ENCODE peak calls at places on chromosomes 11 and 22, in six cellular contexts. One of them, this sample, is unnamed.

GRCh38 chr11:72239296-72239848 is 4.6 kb downstream of the PHOX2A start:
- DNase-seq in A549: no peak
- DNase-seq in lower leg skin: peak; percentile 93
- DNase-seq in transverse colon: peak; percentile 61
- DNase-seq in tibial nerve: no peak
- DNase-seq in ovary: peak; percentile 59
- DNase-seq in this sample: peak; percentile 48

GRCh38 chr11:128463386-128463829 is 124.0 kb downstream of the ETS1 start:
- DNase-seq in tibial nerve: no peak
- DNase-seq in ovary: peak; percentile 59
- DNase-seq in lower leg skin: no peak
- DNase-seq in A549: no peak
- DNase-seq in transverse colon: no peak
- DNase-seq in this sample: no peak

GRCh38 chr11:105609832-105610781 is at the start of gene GRIA4:
- DNase-seq in transverse colon: no peak
- DNase-seq in ovary: no peak
- DNase-seq in tibial nerve: peak; percentile 14
- DNase-seq in lower leg skin: peak; percentile 84
- DNase-seq in A549: peak; percentile 1
- DNase-seq in this sample: no peak

GRCh38 chr11:62124186-62125113 is 639 bp downstream of the INCENP start:
- DNase-seq in A549: no peak
- DNase-seq in ovary: no peak
- DNase-seq in transverse colon: peak; percentile 41
- DNase-seq in tibial nerve: no peak
- DNase-seq in lower leg skin: no peak
- DNase-seq in this sample: no peak

GRCh38 chr22:17431179-17431578 is 61.9 kb downstream of the CECR2 start:
- DNase-seq in lower leg skin: no peak
- DNase-seq in tibial nerve: no peak
- DNase-seq in A549: no peak
- DNase-seq in ovary: no peak
- DNase-seq in transverse colon: no peak
- DNase-seq in this sample: no peak

GRCh38 chr11:11157201-11157600 is 195.8 kb downstream of the CSNK2A3 start:
- DNase-seq in ovary: no peak
- DNase-seq in tibial nerve: no peak
- DNase-seq in A549: peak; percentile 37
- DNase-seq in lower leg skin: no peak
- DNase-seq in transverse colon: no peak
- DNase-seq in this sample: no peak

GRCh38 chr11:103923473-103923931 is 112.9 kb upstream of the DDI1 start:
- DNase-seq in lower leg skin: no peak
- DNase-seq in transverse colon: no peak
- DNase-seq in A549: peak; percentile 69
- DNase-seq in tibial nerve: no peak
- DNase-seq in ovary: no peak
- DNase-seq in this sample: no peak

GRCh38 chr11:69660001-69660500 is 15.1 kb downstream of the LTO1 start:
- DNase-seq in transverse colon: no peak
- DNase-seq in ovary: no peak
- DNase-seq in A549: no peak
- DNase-seq in tibial nerve: no peak
- DNase-seq in lower leg skin: no peak
- DNase-seq in this sample: no peak

GRCh38 chr11:85767277-85767676 is 43.7 kb downstream of the SYTL2 start:
- DNase-seq in tibial nerve: no peak
- DNase-seq in ovary: no peak
- DNase-seq in transverse colon: no peak
- DNase-seq in A549: no peak
- DNase-seq in lower leg skin: no peak
- DNase-seq in this sample: no peak

GRCh38 chr22:45692549-45692948 is 20.9 kb downstream of the ATXN10 start:
- DNase-seq in ovary: no peak
- DNase-seq in transverse colon: no peak
- DNase-seq in lower leg skin: no peak
- DNase-seq in A549: peak; percentile 60
- DNase-seq in tibial nerve: no peak
- DNase-seq in this sample: no peak

GRCh38 chr22:32541481-32541880 is 66.9 kb downstream of the FBXO7 start:
- DNase-seq in A549: no peak
- DNase-seq in lower leg skin: peak; percentile 62
- DNase-seq in tibial nerve: no peak
- DNase-seq in transverse colon: no peak
- DNase-seq in ovary: no peak
- DNase-seq in this sample: no peak

GRCh38 chr22:26476705-26477340 is 6.8 kb downstream of the HPS4 start:
- DNase-seq in ovary: no peak
- DNase-seq in tibial nerve: no peak
- DNase-seq in A549: no peak
- DNase-seq in transverse colon: no peak
- DNase-seq in lower leg skin: no peak
- DNase-seq in this sample: no peak

GRCh38 chr11:23359297-23359696 is 499.0 kb upstream of the CCDC179 start:
- DNase-seq in transverse colon: peak; percentile 29
- DNase-seq in tibial nerve: no peak
- DNase-seq in lower leg skin: no peak
- DNase-seq in ovary: no peak
- DNase-seq in A549: no peak
- DNase-seq in this sample: no peak

GRCh38 chr11:62502030-62502730 is 44.4 kb downstream of the AHNAK start:
- DNase-seq in ovary: no peak
- DNase-seq in A549: no peak
- DNase-seq in tibial nerve: no peak
- DNase-seq in transverse colon: no peak
- DNase-seq in lower leg skin: no peak
- DNase-seq in this sample: no peak

GRCh38 chr11:17711836-17712235 is 7.5 kb upstream of the MYOD1 start:
- DNase-seq in tibial nerve: no peak
- DNase-seq in A549: no peak
- DNase-seq in ovary: no peak
- DNase-seq in transverse colon: no peak
- DNase-seq in lower leg skin: no peak
- DNase-seq in this sample: no peak
- TF ChIP-seq POLR2A in tibial nerve: no peak
- TF ChIP-seq POLR2A in A549: no peak
- TF ChIP-seq POLR2A in ovary: no peak
- TF ChIP-seq POLR2A in transverse colon: no peak
- TF ChIP-seq POLR2A in lower leg skin: no peak
- TF ChIP-seq POLR2A in this sample: no peak

GRCh38 chr11:110093407-110094297 is 460 bp downstream of the ZC3H12C start:
- DNase-seq in transverse colon: peak; percentile 61
- DNase-seq in tibial nerve: peak; percentile 41
- DNase-seq in ovary: peak; percentile 74
- DNase-seq in lower leg skin: peak; percentile 90
- DNase-seq in A549: peak; percentile 59
- DNase-seq in this sample: peak; percentile 47
- TF ChIP-seq POLR2A in transverse colon: no peak
- TF ChIP-seq POLR2A in tibial nerve: peak; percentile 34
- TF ChIP-seq POLR2A in ovary: peak; percentile 3
- TF ChIP-seq POLR2A in lower leg skin: no peak
- TF ChIP-seq POLR2A in A549: no peak
- TF ChIP-seq POLR2A in this sample: peak; percentile 57

GRCh38 chr22:37659066-37659896 is 758 bp downstream of the PDXP start:
- DNase-seq in tibial nerve: no peak
- DNase-seq in transverse colon: peak; percentile 81
- DNase-seq in ovary: peak; percentile 35
- DNase-seq in lower leg skin: no peak
- DNase-seq in A549: no peak
- DNase-seq in this sample: peak; percentile 92
- TF ChIP-seq POLR2A in tibial nerve: no peak
- TF ChIP-seq POLR2A in transverse colon: peak; percentile 72
- TF ChIP-seq POLR2A in ovary: no peak
- TF ChIP-seq POLR2A in lower leg skin: no peak
- TF ChIP-seq POLR2A in A549: no peak
- TF ChIP-seq POLR2A in this sample: no peak

DNA sequence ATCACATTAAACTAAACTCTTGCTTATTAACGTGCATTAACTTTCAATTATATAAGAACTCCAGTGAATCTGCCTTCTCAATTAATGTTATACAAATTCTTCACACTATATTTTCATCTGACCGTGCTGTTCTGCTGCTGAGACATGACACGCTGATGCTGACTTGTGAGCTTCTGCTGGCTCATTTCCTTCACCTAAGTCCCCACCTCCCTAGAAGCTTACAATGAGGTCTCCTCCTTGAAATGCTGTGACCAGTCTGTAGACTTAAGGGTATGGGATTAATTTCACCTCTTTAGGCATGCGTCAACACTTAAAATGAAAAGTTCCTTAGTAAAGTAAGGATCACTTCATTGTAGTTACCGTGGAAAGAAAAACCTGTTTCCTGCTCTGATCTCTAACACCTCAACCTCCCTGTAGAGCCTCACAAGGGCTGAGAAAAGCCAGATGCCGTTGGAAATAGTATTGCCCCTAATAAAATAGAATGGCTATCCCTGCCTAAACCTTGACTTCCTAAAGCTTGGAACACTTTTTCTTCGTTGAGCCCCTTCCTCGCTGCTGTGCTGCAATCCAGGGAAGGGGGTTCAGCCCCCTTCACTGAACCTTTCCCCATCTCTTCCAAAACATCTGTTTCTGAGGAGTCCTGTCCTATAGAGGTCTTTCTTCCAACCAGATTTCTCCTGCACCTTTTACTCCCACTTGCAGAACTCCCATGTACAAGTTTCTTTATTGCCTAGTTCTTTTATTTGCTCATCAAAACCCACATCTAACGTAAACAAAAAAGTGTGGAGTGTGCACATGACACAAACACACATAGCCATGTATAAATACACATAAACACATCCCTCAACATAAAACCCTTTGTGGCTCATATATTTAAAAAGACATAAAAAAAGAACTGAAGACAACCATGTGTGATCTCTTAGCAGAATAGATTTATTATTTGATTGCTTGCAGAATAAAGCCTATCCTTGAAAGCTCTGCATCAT is 2.0 kb downstream of the HBG2 start:
- DNase-seq in ovary: no peak
- DNase-seq in transverse colon: no peak
- DNase-seq in lower leg skin: no peak
- DNase-seq in tibial nerve: no peak
- DNase-seq in A549: no peak
- DNase-seq in this sample: no peak
- TF ChIP-seq POLR2A in ovary: no peak
- TF ChIP-seq POLR2A in transverse colon: no peak
- TF ChIP-seq POLR2A in lower leg skin: no peak
- TF ChIP-seq POLR2A in tibial nerve: no peak
- TF ChIP-seq POLR2A in A549: no peak
- TF ChIP-seq POLR2A in this sample: no peak

DNA sequence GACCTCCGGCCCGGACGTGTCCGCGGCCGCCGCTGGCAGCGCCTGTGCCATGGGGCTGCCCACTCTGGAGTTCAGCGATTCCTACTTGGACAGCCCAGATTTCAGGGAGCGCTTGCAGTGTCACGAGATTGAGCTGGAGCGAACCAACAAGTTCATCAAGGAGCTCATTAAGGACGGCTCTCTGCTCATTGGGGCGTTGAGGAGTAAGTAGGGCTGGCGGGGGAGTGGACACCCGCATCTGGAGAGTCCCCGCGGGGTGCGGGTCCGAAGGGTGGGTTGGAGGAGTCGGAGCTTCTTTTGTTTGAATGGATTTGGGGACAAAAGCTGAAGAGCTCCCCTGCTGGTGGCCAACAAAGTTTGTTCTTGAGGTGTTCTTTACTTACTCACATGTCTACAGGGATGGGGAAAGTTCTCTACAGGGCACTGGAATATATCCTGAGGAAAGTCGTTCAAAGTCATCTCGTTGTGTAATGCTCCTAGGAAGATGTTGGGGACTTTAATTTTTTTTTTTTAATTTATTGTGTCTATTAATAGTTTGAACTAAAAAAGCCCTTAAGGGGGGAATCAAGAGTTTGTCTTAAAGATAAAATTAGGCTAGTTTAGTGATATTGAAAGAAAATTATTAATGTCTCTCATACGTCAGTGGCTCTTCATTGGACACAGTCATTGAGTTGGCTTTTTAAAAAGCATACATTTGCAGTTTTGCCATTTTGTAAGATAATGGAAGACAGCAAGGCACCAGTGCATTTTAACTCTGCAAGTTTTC is 725 bp downstream of the ARHGAP42 start:
- DNase-seq in lower leg skin: no peak
- DNase-seq in tibial nerve: peak; percentile 23
- DNase-seq in transverse colon: peak; percentile 65
- DNase-seq in ovary: peak; percentile 53
- DNase-seq in A549: peak; percentile 86
- DNase-seq in this sample: peak; percentile 34
- TF ChIP-seq POLR2A in lower leg skin: no peak
- TF ChIP-seq POLR2A in tibial nerve: no peak
- TF ChIP-seq POLR2A in transverse colon: no peak
- TF ChIP-seq POLR2A in ovary: no peak
- TF ChIP-seq POLR2A in A549: no peak
- TF ChIP-seq POLR2A in this sample: peak; percentile 27

DNA sequence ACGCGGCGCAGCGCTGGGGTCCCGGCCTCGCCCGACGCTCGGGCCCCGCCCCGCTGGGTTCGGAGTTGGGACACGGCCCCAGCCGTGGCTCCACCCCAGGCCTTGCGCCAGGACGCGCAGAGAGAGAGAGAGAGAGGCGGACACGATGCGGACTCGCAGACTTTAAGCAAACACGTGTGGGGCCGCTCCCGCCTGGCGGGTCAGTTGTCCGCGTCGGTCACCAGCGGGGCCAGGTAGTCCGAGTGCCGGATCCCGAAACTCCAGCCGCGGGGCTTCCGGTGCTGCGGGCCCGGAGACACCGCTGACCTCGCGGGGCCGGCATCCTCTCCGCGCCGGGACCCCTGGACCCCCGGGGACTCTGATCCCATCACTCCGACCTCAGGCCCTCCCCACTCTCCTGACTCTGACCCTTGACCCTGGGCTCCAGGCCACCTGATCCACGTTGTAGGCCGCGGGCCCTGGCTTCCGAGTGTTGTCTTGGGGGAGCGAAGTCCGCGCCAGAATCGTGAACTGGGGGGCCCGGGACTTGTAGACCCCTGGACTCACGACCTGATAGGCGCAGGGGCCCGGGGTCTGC is 556 bp upstream of the TYMP start:
- DNase-seq in A549: peak; percentile 89
- DNase-seq in transverse colon: peak; percentile 88
- DNase-seq in lower leg skin: peak; percentile 97
- DNase-seq in tibial nerve: peak; percentile 55
- DNase-seq in ovary: peak; percentile 71
- DNase-seq in this sample: peak; percentile 88
- TF ChIP-seq POLR2A in A549: peak; percentile 42
- TF ChIP-seq POLR2A in transverse colon: peak; percentile 75
- TF ChIP-seq POLR2A in lower leg skin: no peak
- TF ChIP-seq POLR2A in tibial nerve: no peak
- TF ChIP-seq POLR2A in ovary: no peak
- TF ChIP-seq POLR2A in this sample: peak; percentile 47